ENCODE peak calls at places on chromosome 11, in six cellular contexts. T, R, F, K, C and I are unnamed samples.

GRCh38 chr11:64745219-64745522 is 1.2 kb upstream of the RASGRP2 start:
- DNase-seq in K (no peak), T (peak; percentile 69), R (no peak), F (peak; percentile 88), C (peak; percentile 77), I (peak; percentile 97)

GRCh38 chr11:7890417-7891179 is 40.5 kb downstream of the OR10A6 start:
- DNase-seq in K (no peak), R (no peak), T (no peak), F (no peak), C (no peak), I (no peak)

GRCh38 chr11:102485095-102485722 is 32.6 kb upstream of the TMEM123 start:
- DNase-seq in F (no peak), C (no peak), T (no peak), R (no peak), K (no peak), I (no peak)

GRCh38 chr11:102138677-102139076 is 28.4 kb downstream of the YAP1 start:
- DNase-seq in T (no peak), K (no peak), C (no peak), R (no peak), F (no peak), I (no peak)

GRCh38 chr11:12680246-12680939 is 6.2 kb downstream of the TEAD1 start:
- DNase-seq in K (peak; percentile 77), F (peak; percentile 83), R (peak; percentile 88), T (no peak), C (peak; percentile 88), I (peak; percentile 96)

GRCh38 chr11:19711911-19712280 is 741 bp upstream of the NAV2 start:
- DNase-seq in R (no peak), K (peak; percentile 33), C (no peak), F (no peak), T (no peak), I (no peak)

GRCh38 chr11:66035653-66036333 is 9.5 kb upstream of the CATSPER1 start:
- DNase-seq in R (no peak), F (no peak), K (no peak), T (no peak), C (no peak), I (no peak)

GRCh38 chr11:122863704-122864326 is 18.7 kb upstream of the JHY start:
- DNase-seq in F (peak; percentile 18), K (peak; percentile 31), T (peak; percentile 25), R (no peak), C (no peak), I (no peak)

GRCh38 chr11:96091476-96091875 is 167.6 kb upstream of the MTMR2 start:
- DNase-seq in F (no peak), K (no peak), R (no peak), C (no peak), T (no peak), I (no peak)

GRCh38 chr11:66674964-66675602 is 2.6 kb downstream of the RBM4B start:
- DNase-seq in R (no peak), K (no peak), C (no peak), T (no peak), F (no peak), I (no peak)

GRCh38 chr11:33413296-33413695 is 156.1 kb downstream of the HIPK3 start:
- DNase-seq in K (no peak), C (no peak), R (no peak), F (no peak), T (no peak), I (no peak)

GRCh38 chr11:8222820-8223512 is 40.7 kb downstream of the LMO1 start:
- DNase-seq in K (no peak), C (no peak), F (no peak), R (no peak), T (no peak), I (no peak)

GRCh38 chr11:78465169-78465942 is 47.7 kb upstream of the GAB2 start:
- DNase-seq in T (no peak), K (no peak), R (no peak), C (no peak), F (no peak), I (no peak)

GRCh38 chr11:103228807-103229206 is 119.6 kb downstream of the DYNC2H1 start:
- DNase-seq in C (no peak), R (no peak), F (no peak), T (no peak), K (no peak), I (no peak)

GRCh38 chr11:70244698-70245097 is 25.8 kb upstream of the PPFIA1 start:
- DNase-seq in F (no peak), T (no peak), K (no peak), C (no peak), R (no peak), I (no peak)

GRCh38 chr11:94636388-94636787 is 69.2 kb downstream of the PIWIL4 start:
- DNase-seq in F (no peak), R (no peak), K (no peak), C (peak; percentile 19), T (no peak), I (no peak)

GRCh38 chr11:94638902-94639373 is 71.8 kb downstream of the PIWIL4 start:
- DNase-seq in F (no peak), T (no peak), R (no peak), K (no peak), C (peak; percentile 17), I (no peak)

GRCh38 chr11:94638278-94638901 is 71.2 kb downstream of the PIWIL4 start:
- DNase-seq in R (no peak), C (peak; percentile 16), F (no peak), K (no peak), T (no peak), I (no peak)

GRCh38 chr11:94641167-94641761 is 74.1 kb downstream of the PIWIL4 start:
- DNase-seq in T (no peak), R (no peak), K (no peak), F (peak; percentile 45), C (peak; percentile 40), I (no peak)

DNA sequence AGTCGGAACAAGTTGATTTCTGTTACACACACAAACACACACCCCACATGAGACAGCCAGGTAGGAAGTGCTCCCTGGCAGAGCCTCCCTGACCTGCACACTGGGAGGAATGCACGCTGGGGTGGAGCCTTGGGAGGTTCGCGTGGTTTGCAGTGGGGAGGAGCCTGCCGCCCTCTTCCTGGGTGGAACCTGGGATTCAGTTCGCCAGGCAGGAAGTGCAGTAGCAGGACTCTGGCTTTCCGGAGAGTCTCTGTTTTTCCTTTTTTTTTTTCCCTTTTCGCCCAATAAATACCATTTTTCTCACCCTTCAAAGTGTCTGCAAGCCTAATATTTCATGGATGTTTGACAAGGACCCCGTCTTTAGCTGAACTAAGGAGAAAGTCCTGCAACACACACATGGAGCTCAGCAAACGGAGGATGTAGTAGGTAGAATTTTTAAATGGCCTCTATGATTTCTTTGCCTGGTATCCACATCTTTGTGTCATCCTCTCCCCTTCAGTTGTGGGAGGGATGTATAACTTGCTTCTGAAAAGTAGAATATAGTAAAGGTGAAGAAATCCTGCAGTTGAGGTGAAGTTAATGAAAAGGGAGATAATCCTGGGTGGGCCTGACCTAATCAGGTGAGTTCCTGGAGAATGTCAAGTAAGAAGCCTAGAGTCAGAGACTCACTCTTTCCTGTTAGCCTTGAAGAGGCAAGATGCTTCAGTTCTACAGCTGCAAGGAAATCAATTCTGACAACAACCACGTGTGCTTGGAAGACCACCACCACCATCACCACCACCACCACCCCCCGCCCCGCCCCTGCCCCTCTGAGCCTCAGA is 72.9 kb downstream of the PIWIL4 start:
- DNase-seq in R (no peak), T (no peak), K (no peak), C (peak; percentile 40), F (peak; percentile 13), I (no peak)
- TF ChIP-seq POLR2A in R (no peak), T (no peak), K (no peak), C (no peak), F (no peak), I (no peak)

DNA sequence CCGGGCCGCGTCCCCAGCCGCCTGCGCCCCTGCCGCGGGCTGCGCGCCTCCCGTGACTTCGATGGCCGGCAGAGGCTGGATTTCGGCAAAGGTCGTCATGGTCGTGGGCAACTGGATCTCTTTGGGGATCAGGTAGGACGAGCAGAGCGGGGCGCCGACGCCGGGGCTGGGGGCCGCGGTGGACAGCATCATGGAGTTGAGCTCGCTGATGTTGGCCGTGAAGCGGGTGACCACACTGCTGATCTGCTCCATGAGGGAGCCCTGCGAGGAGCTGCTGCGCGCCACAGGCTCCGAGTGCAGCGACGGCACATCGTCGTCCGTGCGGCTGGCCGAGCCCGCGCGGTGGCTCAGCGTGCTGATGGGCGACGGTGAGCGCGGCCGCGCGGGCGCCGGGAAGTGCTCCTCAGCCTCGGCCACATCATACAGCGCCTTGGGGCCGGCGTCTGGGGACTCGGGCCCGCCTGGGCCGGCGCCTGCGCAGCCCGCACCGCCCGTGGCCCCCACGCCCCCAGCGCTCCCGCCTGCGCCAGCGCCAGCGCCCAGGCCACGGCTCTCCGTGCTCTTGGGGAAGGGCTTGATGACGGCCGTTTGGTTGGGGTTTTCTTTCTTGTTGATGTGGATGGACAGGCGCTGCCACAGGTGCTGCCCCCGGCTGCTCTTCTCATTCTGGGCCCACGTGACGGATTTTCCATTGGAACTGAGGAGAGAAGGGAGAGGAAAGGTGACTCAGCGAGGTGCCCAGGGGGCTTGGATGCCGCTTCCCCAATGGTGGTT is 171.5 kb upstream of the CTSC start:
- DNase-seq in F (no peak), C (peak; percentile 57), R (no peak), K (no peak), T (no peak), I (peak; percentile 85)
- H3K4me3 ChIP-seq in F (peak overlapping the region; percentile 49), C (peak overlapping the region; percentile 67), R (peak overlapping the region; percentile 25), K (peak overlapping the region; percentile 19), T (no peak overlapping the region), I (peak overlapping the region; percentile 3)

DNA sequence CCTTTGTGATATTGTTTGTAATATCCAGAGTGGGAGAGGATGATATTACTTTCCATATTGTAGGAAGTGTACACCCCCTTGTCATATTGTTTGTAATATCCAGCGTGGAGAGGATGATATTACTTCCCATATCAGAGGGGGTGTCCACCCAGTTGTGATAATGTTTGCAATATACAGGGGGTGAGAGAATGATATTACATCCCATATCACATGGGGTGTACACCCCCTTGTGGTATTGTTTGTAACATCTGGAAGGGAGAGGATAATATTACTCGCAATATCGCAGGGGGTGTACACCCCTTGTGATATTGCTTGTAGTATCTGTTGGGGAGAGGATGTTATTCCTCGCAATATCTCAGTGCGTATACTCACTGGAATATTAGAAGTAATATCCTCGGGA is 61.5 kb downstream of the PRSS23 start:
- DNase-seq in C (no peak), R (no peak), F (no peak), K (no peak), T (no peak), I (no peak)
- TF ChIP-seq CTCF in C (no peak), R (no peak), F (no peak), K (no peak), T (no peak), I (no peak)

GRCh38 chr11:46332568-46333128 is 14.6 kb upstream of the DGKZ start:
- DNase-seq in K (no peak), F (no peak), R (no peak), C (peak; percentile 72), T (no peak), I (no peak)

GRCh38 chr11:46332093-46332567 is 15.1 kb upstream of the DGKZ start:
- DNase-seq in K (no peak), T (no peak), R (no peak), F (no peak), C (no peak), I (no peak)

GRCh38 chr11:46330887-46331652 is 16.2 kb upstream of the DGKZ start:
- DNase-seq in K (no peak), F (no peak), C (no peak), T (no peak), R (no peak), I (no peak)

GRCh38 chr11:46330154-46330886 is 16.9 kb upstream of the DGKZ start:
- DNase-seq in R (no peak), C (peak; percentile 56), T (no peak), F (no peak), K (no peak), I (no peak)

DNA sequence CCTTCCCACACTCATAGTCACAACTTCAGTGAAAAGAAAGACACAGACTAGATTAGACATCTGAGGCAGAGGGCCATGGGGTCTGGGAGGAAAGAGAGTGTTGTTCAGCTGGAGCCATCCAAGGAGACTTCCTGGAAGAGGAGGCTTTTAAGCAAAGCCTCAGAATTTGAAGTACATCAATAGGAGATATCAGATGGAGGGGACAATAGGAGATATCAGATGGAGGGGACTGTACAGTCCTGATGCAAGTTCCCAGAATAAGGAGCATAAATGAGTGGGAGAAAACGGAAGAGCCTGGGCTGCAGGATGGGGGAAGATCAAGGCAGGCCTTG is 15.6 kb upstream of the DGKZ start:
- DNase-seq in K (no peak), R (no peak), T (no peak), C (no peak), F (no peak), I (no peak)
- TF ChIP-seq POLR2A in K (no peak), R (no peak), T (no peak), C (no peak), F (no peak), I (no peak)